ENCODE peak calls at places on chromosomes 11 and 22, in five cellular contexts. B, K, D, T and I are unnamed samples.

GRCh38 chr11:65419773-65420481 is 2.7 kb upstream of the NEAT1 start:
- DNase-seq in B (peak), K (no peak), D (peak), T (peak), I (peak)

GRCh38 chr11:88300888-88301477 is 36.6 kb downstream of the CTSC start:
- DNase-seq in B (no peak), K (no peak), D (no peak), T (no peak), I (no peak)

GRCh38 chr11:40380871-40381270 is 1078.6 kb downstream of the LRRC4C start:
- DNase-seq in B (no peak), K (no peak), D (no peak), T (no peak), I (no peak)

GRCh38 chr11:2945757-2946287 is 16.6 kb upstream of the PHLDA2 start:
- DNase-seq in B (no peak), K (no peak), D (no peak), T (no peak), I (no peak)

GRCh38 chr22:48492371-48493320 is 1335.0 kb downstream of the BRD1 start:
- DNase-seq in B (peak), K (no peak), D (peak), T (peak), I (no peak)

GRCh38 chr11:19735512-19735911 is 22.9 kb downstream of the NAV2 start:
- DNase-seq in B (no peak), K (no peak), D (peak), T (no peak), I (no peak)

GRCh38 chr22:50518628-50519027 is 6.8 kb downstream of the SCO2 start:
- DNase-seq in B (no peak), K (no peak), D (no peak), T (no peak), I (no peak)

GRCh38 chr11:44085330-44085729 is 10.1 kb upstream of the EXT2 start:
- DNase-seq in B (no peak), K (no peak), D (no peak), T (no peak), I (no peak)

GRCh38 chr11:104705475-104706195 is 192.6 kb downstream of the CASP12 start:
- DNase-seq in B (peak), K (no peak), D (no peak), T (no peak), I (peak)

GRCh38 chr22:38284042-38284402 is 11.2 kb upstream of the TMEM184B start:
- DNase-seq in B (no peak), K (no peak), D (peak), T (no peak), I (no peak)

GRCh38 chr22:19708323-19709011 is 5.8 kb upstream of the SEPTIN5 start:
- DNase-seq in B (no peak), K (no peak), D (no peak), T (no peak), I (peak)

GRCh38 chr11:128328955-128329551 is 258.3 kb downstream of the ETS1 start:
- DNase-seq in B (peak), K (no peak), D (no peak), T (no peak), I (no peak)

GRCh38 chr11:133968300-133968699 is 11.5 kb upstream of the IGSF9B start:
- DNase-seq in B (no peak), K (no peak), D (peak), T (peak), I (no peak)

GRCh38 chr11:58318532-58318931 is 40.3 kb downstream of the OR5B17 start:
- DNase-seq in B (no peak), K (no peak), D (no peak), T (no peak), I (no peak)

GRCh38 chr11:68402355-68403031 is 58.1 kb upstream of the PPP6R3 start:
- DNase-seq in B (no peak), K (no peak), D (no peak), T (no peak), I (no peak)

GRCh38 chr11:93034031-93034430 is 64.6 kb downstream of the MTNR1B start:
- DNase-seq in B (no peak), K (no peak), D (no peak), T (no peak), I (no peak)

GRCh38 chr11:32034149-32034548 is 56.7 kb upstream of the RCN1 start:
- DNase-seq in B (no peak), K (no peak), D (peak), T (no peak), I (no peak)

GRCh38 chr22:39306456-39307361 is 12.7 kb downstream of the RPL3 start:
- DNase-seq in B (peak), K (no peak), D (no peak), T (no peak), I (peak)